ENCODE peak calls at places on chromosomes 3 and 15, in six cellular contexts. H, N, F, L, Q and B are unnamed samples. For H3K4me1, the result is how much of the 10 kb centered on the place peaks cover.

GRCh38 chr3:177089120-177089519 is 108.2 kb downstream of the TBL1XR1 start:
- DNase-seq in H (no peak), N (no peak), F (no peak), L (no peak), Q (no peak), B (no peak)

GRCh38 chr3:130849111-130849552 is 44.8 kb upstream of the ATP2C1 start:
- DNase-seq in H (no peak), N (peak), F (peak), L (no peak), Q (no peak), B (no peak)

GRCh38 chr3:171295502-171296373 is 164.5 kb downstream of the TNIK start:
- DNase-seq in H (no peak), N (no peak), F (no peak), L (no peak), Q (no peak), B (no peak)

GRCh38 chr3:180646187-180646790 is 33.0 kb downstream of the CCDC39 start:
- DNase-seq in H (no peak), N (no peak), F (no peak), L (no peak), Q (no peak), B (no peak)

GRCh38 chr15:86870846-86871245 is 791.2 kb downstream of the AGBL1 start:
- DNase-seq in H (no peak), N (no peak), F (no peak), L (no peak), Q (no peak), B (no peak)

GRCh38 chr3:100635273-100635701 is 25.9 kb downstream of the ADGRG7 start:
- DNase-seq in H (no peak), N (peak), F (no peak), L (peak), Q (no peak), B (no peak)

GRCh38 chr3:178971614-178972013 is 100.0 kb downstream of the ZMAT3 start:
- DNase-seq in H (no peak), N (no peak), F (no peak), L (peak), Q (no peak), B (no peak)

GRCh38 chr15:98734472-98735284 is 86.3 kb downstream of the IGF1R start:
- DNase-seq in H (no peak), N (no peak), F (no peak), L (no peak), Q (no peak), B (no peak)

GRCh38 chr3:120497318-120497717 is 46.5 kb upstream of the FSTL1 start:
- DNase-seq in H (no peak), N (no peak), F (no peak), L (no peak), Q (no peak), B (no peak)

GRCh38 chr3:41940393-41940792 is 21.5 kb downstream of the ULK4 start:
- DNase-seq in H (no peak), N (no peak), F (no peak), L (no peak), Q (no peak), B (no peak)

GRCh38 chr3:119296723-119297122 is 2.5 kb downstream of the ARHGAP31 start:
- DNase-seq in H (no peak), N (no peak), F (no peak), L (no peak), Q (peak), B (no peak)

GRCh38 chr15:31364301-31365031 is 37.8 kb downstream of the KLF13 start:
- DNase-seq in H (peak), N (no peak), F (peak), L (no peak), Q (peak), B (no peak)

GRCh38 chr15:85541744-85542143 is 161.3 kb downstream of the AKAP13 start:
- DNase-seq in H (no peak), N (no peak), F (no peak), L (peak), Q (no peak), B (no peak)

GRCh38 chr15:70324001-70324974 is 226.6 kb upstream of the TLE3 start:
- DNase-seq in H (no peak), N (peak), F (no peak), L (peak), Q (no peak), B (no peak)

GRCh38 chr15:70327328-70328136 is 229.8 kb upstream of the TLE3 start:
- DNase-seq in H (no peak), N (no peak), F (no peak), L (no peak), Q (no peak), B (no peak)

GRCh38 chr3:152269423-152270144 is 855 bp downstream of the MBNL1 start:
- DNase-seq in H (peak), N (peak), F (peak), L (peak), Q (peak), B (peak)

GRCh38 chr15:95328559-95328958 is 1001.9 kb upstream of the NR2F2 start:
- DNase-seq in H (no peak), N (no peak), F (no peak), L (no peak), Q (no peak), B (no peak)

GRCh38 chr15:84956199-84956598 is 25.5 kb upstream of the PDE8A start:
- DNase-seq in H (no peak), N (no peak), F (no peak), L (no peak), Q (no peak), B (no peak)

GRCh38 chr3:170751083-170751893 is 118.7 kb downstream of the RPL22L1 start:
- DNase-seq in H (no peak), N (peak), F (peak), L (peak), Q (no peak), B (peak)

GRCh38 chr15:40250771-40251454 is 12.1 kb downstream of the PAK6 start:
- DNase-seq in H (no peak), N (no peak), F (peak), L (no peak), Q (peak), B (peak)

GRCh38 chr3:72997421-72997961 is 880 bp downstream of the PPP4R2 start:
- DNase-seq in H (peak), N (no peak), F (no peak), L (peak), Q (no peak), B (no peak)

GRCh38 chr3:36653095-36653494 is 111.3 kb downstream of the DCLK3 start:
- DNase-seq in H (no peak), N (no peak), F (no peak), L (peak), Q (no peak), B (no peak)

GRCh38 chr3:157130881-157131251 is 29.1 kb downstream of the CCNL1 start:
- DNase-seq in H (no peak), N (no peak), F (no peak), L (no peak), Q (no peak), B (no peak)

GRCh38 chr15:98363955-98364354 is 284.4 kb upstream of the IGF1R start:
- DNase-seq in H (no peak), N (no peak), F (no peak), L (no peak), Q (no peak), B (no peak)

GRCh38 chr15:49134683-49135341 is 20.6 kb downstream of the COPS2 start:
- DNase-seq in H (no peak), N (no peak), F (no peak), L (no peak), Q (no peak), B (no peak)

GRCh38 chr3:78728406-78729145 is 1039.2 kb downstream of the ROBO1 start:
- DNase-seq in H (peak), N (peak), F (peak), L (peak), Q (no peak), B (peak)

GRCh38 chr3:30596161-30596560 is 10.2 kb upstream of the TGFBR2 start:
- DNase-seq in H (no peak), N (no peak), F (no peak), L (peak), Q (no peak), B (no peak)

GRCh38 chr3:5581743-5582142 is 394.2 kb downstream of the EDEM1 start:
- DNase-seq in H (no peak), N (no peak), F (no peak), L (no peak), Q (no peak), B (no peak)

GRCh38 chr3:172591876-172592771 is 68.9 kb upstream of the TNFSF10 start:
- DNase-seq in H (peak), N (no peak), F (no peak), L (no peak), Q (no peak), B (no peak)

GRCh38 chr3:187789872-187790271 is 44.6 kb upstream of the BCL6 start:
- DNase-seq in H (no peak), N (no peak), F (no peak), L (no peak), Q (no peak), B (no peak)

DNA sequence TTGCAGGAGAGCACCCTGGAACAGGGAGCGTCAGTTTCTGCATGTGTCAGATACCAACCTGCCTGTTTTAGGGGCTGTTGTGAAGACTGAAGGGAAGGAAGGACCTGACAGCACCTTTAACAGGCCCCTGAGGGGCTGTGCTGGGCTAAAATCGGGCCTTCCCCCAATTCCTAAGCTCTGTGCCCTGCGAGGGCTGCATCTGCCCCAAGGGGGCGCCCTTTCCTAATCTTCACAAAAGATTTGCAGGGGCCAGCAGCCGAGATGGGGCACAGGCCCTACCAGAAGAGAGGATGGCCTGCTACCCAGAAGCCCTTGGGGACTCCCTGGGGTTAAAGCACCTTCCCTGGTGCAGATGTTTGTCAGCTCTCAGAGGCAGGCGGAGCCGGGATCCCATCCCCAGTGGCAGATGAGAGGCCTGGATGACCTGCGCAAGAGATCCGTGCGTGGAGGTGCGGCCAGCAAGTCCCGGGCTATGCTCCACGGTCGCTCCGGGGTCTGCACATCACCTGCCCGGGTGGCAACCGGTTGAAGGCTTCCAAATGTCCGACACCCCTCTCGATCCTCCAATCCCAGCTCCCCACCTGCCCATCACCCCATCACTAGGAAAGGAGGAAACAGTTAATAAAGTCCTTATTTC is 53.6 kb downstream of the RHCG start:
- DNase-seq in H (peak), N (peak), F (peak), L (peak), Q (no peak), B (no peak)
- H3K4me1 ChIP-seq in H (under half), N (under half), F (under half), L (under half), Q (under half), B (under half)

GRCh38 chr3:44434834-44435510 is 42.5 kb downstream of the ZNF445 start:
- DNase-seq in H (no peak), N (no peak), F (no peak), L (no peak), Q (no peak), B (peak)

GRCh38 chr3:44444437-44444836 is 33.0 kb downstream of the ZNF445 start:
- DNase-seq in H (no peak), N (no peak), F (no peak), L (no peak), Q (no peak), B (no peak)

GRCh38 chr3:44437800-44438199 is 39.7 kb downstream of the ZNF445 start:
- DNase-seq in H (no peak), N (no peak), F (no peak), L (no peak), Q (no peak), B (peak)

GRCh38 chr3:44442591-44443309 is 34.7 kb downstream of the ZNF445 start:
- DNase-seq in H (no peak), N (no peak), F (no peak), L (no peak), Q (no peak), B (no peak)

DNA sequence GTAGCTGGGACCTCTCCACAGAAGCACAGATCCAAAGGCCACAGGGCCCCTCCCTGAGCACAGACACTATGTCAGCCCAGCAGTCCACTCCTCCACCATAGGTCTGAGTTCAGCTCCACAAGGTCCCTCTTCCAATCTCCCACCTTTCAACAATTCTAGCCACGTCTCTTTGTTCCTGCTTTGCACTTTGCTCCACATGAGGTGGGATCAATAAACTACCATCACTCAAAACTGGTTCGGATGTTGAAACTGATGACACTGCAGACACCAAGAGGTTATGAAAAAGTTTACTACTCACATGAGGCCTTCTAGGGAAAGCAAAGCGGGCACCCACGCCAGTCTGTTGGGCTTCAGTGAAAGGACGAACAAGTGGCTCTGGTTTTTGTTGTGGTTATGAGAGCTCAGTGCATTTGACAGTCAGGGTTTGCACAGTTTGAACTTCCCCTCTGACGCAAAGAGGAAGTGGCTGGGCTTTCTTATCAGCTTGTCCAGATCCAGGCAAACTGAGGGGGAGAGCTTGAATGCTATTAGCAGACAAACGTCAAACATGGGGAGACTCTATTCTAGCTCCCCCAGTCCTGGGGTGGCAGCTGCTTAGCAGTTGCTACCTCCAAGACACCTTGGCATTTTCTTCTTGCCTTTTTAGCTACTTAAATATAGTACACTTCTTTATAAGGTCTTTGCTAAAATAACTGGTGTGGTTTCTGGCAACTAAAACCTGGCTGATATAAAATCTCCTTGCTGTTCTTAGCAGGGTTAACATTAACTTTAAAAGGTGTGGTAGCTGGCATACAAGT is 37.8 kb downstream of the ZNF445 start:
- DNase-seq in H (peak), N (peak), F (peak), L (peak), Q (peak), B (peak)
- H3K4me1 ChIP-seq in H (under half), N (under half), F (under half), L (under half), Q (under half), B (under half)

GRCh38 chr3:112745567-112746248 is 101.0 kb downstream of the CD200R1L start:
- DNase-seq in H (no peak), N (no peak), F (no peak), L (no peak), Q (no peak), B (no peak)

GRCh38 chr3:112744068-112744467 is 102.6 kb downstream of the CD200R1L start:
- DNase-seq in H (no peak), N (no peak), F (no peak), L (no peak), Q (no peak), B (no peak)

GRCh38 chr3:112747624-112748023 is 99.0 kb downstream of the CD200R1L start:
- DNase-seq in H (no peak), N (no peak), F (no peak), L (no peak), Q (no peak), B (no peak)

GRCh38 chr3:112744825-112745566 is 101.7 kb downstream of the CD200R1L start:
- DNase-seq in H (no peak), N (no peak), F (no peak), L (no peak), Q (no peak), B (no peak)

GRCh38 chr3:112746675-112747276 is 99.9 kb downstream of the CD200R1L start:
- DNase-seq in H (no peak), N (no peak), F (no peak), L (peak), Q (no peak), B (no peak)
- H3K4me1 ChIP-seq in H (under half), N (under half), F (under half), L (under half), Q (under half), B (under half)

GRCh38 chr15:73331501-73331900 is 37.3 kb downstream of the HCN4 start:
- DNase-seq in H (no peak), N (no peak), F (no peak), L (no peak), Q (no peak), B (no peak)

GRCh38 chr15:73330206-73331051 is 38.3 kb downstream of the HCN4 start:
- DNase-seq in H (no peak), N (no peak), F (no peak), L (no peak), Q (peak), B (peak)

GRCh38 chr15:73328986-73329385 is 39.8 kb downstream of the HCN4 start:
- DNase-seq in H (no peak), N (no peak), F (no peak), L (no peak), Q (peak), B (peak)

GRCh38 chr15:73328149-73328820 is 40.5 kb downstream of the HCN4 start:
- DNase-seq in H (no peak), N (no peak), F (no peak), L (no peak), Q (peak), B (peak)

GRCh38 chr15:73329501-73330200 is 39.1 kb downstream of the HCN4 start:
- DNase-seq in H (no peak), N (no peak), F (no peak), L (no peak), Q (peak), B (peak)
- H3K4me1 ChIP-seq in H (under half), N (under half), F (under half), L (under half), Q (under half), B (under half)

GRCh38 chr3:48013288-48013980 is 2.8 kb downstream of the MAP4 start:
- DNase-seq in H (no peak), N (peak), F (no peak), L (peak), Q (no peak), B (no peak)

GRCh38 chr3:48015451-48016182 is 599 bp downstream of the MAP4 start:
- DNase-seq in H (no peak), N (no peak), F (no peak), L (no peak), Q (no peak), B (no peak)

GRCh38 chr3:48014358-48014757 is 1.9 kb downstream of the MAP4 start:
- DNase-seq in H (no peak), N (no peak), F (no peak), L (no peak), Q (no peak), B (no peak)

GRCh38 chr3:48011771-48012170 is 4.4 kb downstream of the MAP4 start:
- DNase-seq in H (no peak), N (no peak), F (no peak), L (no peak), Q (no peak), B (no peak)

GRCh38 chr3:48012659-48013058 is 3.6 kb downstream of the MAP4 start:
- DNase-seq in H (no peak), N (no peak), F (no peak), L (no peak), Q (no peak), B (no peak)
- H3K4me1 ChIP-seq in H (under half), N (half or more), F (half or more), L (under half), Q (under half), B (under half)

GRCh38 chr3:49339947-49340800 is at the start of gene USP4:
- DNase-seq in H (peak), N (peak), F (peak), L (peak), Q (peak), B (peak)

GRCh38 chr3:49343163-49343562 is 3.3 kb upstream of the USP4 start:
- DNase-seq in H (no peak), N (no peak), F (no peak), L (no peak), Q (no peak), B (no peak)

GRCh38 chr3:49341996-49342395 is 2.1 kb upstream of the USP4 start:
- DNase-seq in H (no peak), N (no peak), F (peak), L (no peak), Q (no peak), B (no peak)

GRCh38 chr3:49339593-49339946 is 283 bp downstream of the USP4 start:
- DNase-seq in H (no peak), N (no peak), F (peak), L (peak), Q (peak), B (peak)
- H3K4me1 ChIP-seq in H (under half), N (under half), F (under half), L (under half), Q (half or more), B (under half)